ENCODE peak calls at places on chromosomes 13 and 19, in six cellular contexts. F is cardiac fibroblast; R is activated CD4-positive, alpha-beta T cell treated with anti-CD3 and anti-CD28 coated beads, Interleukin-2, amount 10 ng/mL, durations not matched to agents 7 days and 5 days; Z is stimulated activated naive CD8-positive, alpha-beta T cell treated with anti-CD3 and anti-CD28 coated beads, Interleukin-15, Interleukin-2, amounts not matched to agents 100 U/mL and 50 U/mL, for 24 hours; O is occipital lobe; X is HT1080. I is an unnamed sample.
A peak's percentile ranks its signal among the peaks of the same experiment; 100 is the strongest.

GRCh38 chr13:44197791-44198770 is 175.5 kb upstream of the SERP2 start:
- DNase-seq in F (peak; percentile 39), R (peak; percentile 15), Z (peak; percentile 49), O (no peak), X (peak; percentile 19), I (no peak)

GRCh38 chr19:41323023-41323422 is 13.1 kb downstream of the CCDC97 start:
- DNase-seq in F (peak; percentile 79), R (no peak), Z (no peak), O (no peak), X (no peak), I (peak; percentile 66)

GRCh38 chr13:101977475-101977874 is 424.4 kb downstream of the FGF14 start:
- DNase-seq in F (peak; percentile 1), R (no peak), Z (no peak), O (no peak), X (no peak), I (no peak)

GRCh38 chr13:100954430-100955361 is 280.1 kb upstream of the TMTC4 start:
- DNase-seq in F (no peak), R (no peak), Z (no peak), O (no peak), X (peak; percentile 34), I (no peak)

GRCh38 chr19:56119585-56119978 is 1.5 kb downstream of the ZNF787 start:
- DNase-seq in F (no peak), R (no peak), Z (no peak), O (no peak), X (no peak), I (peak; percentile 65)

GRCh38 chr13:23288995-23289394 is 108.2 kb downstream of the SGCG start:
- DNase-seq in F (no peak), R (no peak), Z (no peak), O (no peak), X (no peak), I (no peak)

GRCh38 chr13:42392706-42393572 is 121.0 kb downstream of the AKAP11 start:
- DNase-seq in F (no peak), R (peak; percentile 52), Z (no peak), O (no peak), X (no peak), I (no peak)

GRCh38 chr13:30818323-30818960 is 83.1 kb downstream of the ALOX5AP start:
- DNase-seq in F (peak; percentile 97), R (no peak), Z (no peak), O (no peak), X (peak; percentile 80), I (peak; percentile 62)

GRCh38 chr19:47860602-47861297 is 1.7 kb downstream of the TPRX2 start:
- DNase-seq in F (no peak), R (no peak), Z (no peak), O (no peak), X (no peak), I (no peak)